ENCODE peak calls at places on chromosomes 5 and 9, in nine cellular contexts. U, I, F, G, L, C, X, Q and B are unnamed samples.

GRCh38 chr9:127557466-127557869 is 54.6 kb upstream of the STXBP1 start:
- DNase-seq in X (no peak), I (peak), G (no peak), C (no peak), F (no peak), U (no peak), Q (no peak), L (no peak), B (no peak)

GRCh38 chr9:106228861-106229260 is 534.5 kb downstream of the TMEM38B start:
- DNase-seq in F (no peak), G (no peak), C (no peak), Q (no peak), U (no peak), L (no peak), I (no peak), X (no peak), B (no peak)

GRCh38 chr5:68285075-68285827 is 69.7 kb downstream of the PIK3R1 start:
- DNase-seq in F (no peak), C (no peak), X (no peak), L (no peak), Q (no peak), G (no peak), I (no peak), U (no peak), B (no peak)

GRCh38 chr9:132768932-132769894 is 98.9 kb downstream of the GTF3C4 start:
- DNase-seq in I (peak), F (peak), G (peak), U (peak), C (peak), Q (peak), X (no peak), L (peak), B (peak)

GRCh38 chr9:137351781-137352501 is 49.9 kb upstream of the NRARP start:
- DNase-seq in G (no peak), Q (no peak), I (no peak), L (no peak), F (no peak), C (no peak), U (no peak), X (no peak), B (no peak)

GRCh38 chr9:121269030-121269887 is 1.3 kb downstream of the GSN start:
- DNase-seq in C (no peak), X (no peak), I (peak), U (no peak), G (no peak), Q (no peak), F (no peak), L (no peak), B (no peak)

GRCh38 chr5:155024015-155024414 is 10.5 kb downstream of the KIF4B start:
- DNase-seq in F (no peak), X (peak), C (no peak), U (no peak), I (no peak), L (no peak), Q (no peak), G (no peak), B (no peak)

GRCh38 chr5:178277866-178278265 is 45.3 kb upstream of the PHYKPL start:
- DNase-seq in I (no peak), U (no peak), F (no peak), Q (no peak), G (no peak), X (no peak), C (no peak), L (no peak), B (no peak)

GRCh38 chr9:120856700-120857099 is 14.0 kb upstream of the PSMD5 start:
- DNase-seq in I (no peak), U (no peak), X (no peak), L (no peak), G (no peak), C (no peak), F (no peak), Q (no peak), B (no peak)

GRCh38 chr5:10562202-10563131 is 1.4 kb upstream of the ANKRD33B start:
- DNase-seq in C (no peak), L (no peak), U (no peak), I (no peak), G (no peak), X (no peak), Q (no peak), F (no peak), B (no peak)

GRCh38 chr5:181133610-181134231 is 2.8 kb upstream of the OR2V1 start:
- DNase-seq in U (no peak), G (peak), I (no peak), C (peak), X (no peak), Q (no peak), L (no peak), F (no peak), B (peak)

GRCh38 chr9:108694191-108694590 is 161.6 kb downstream of the ACTL7B start:
- DNase-seq in F (no peak), U (no peak), L (no peak), Q (no peak), I (no peak), X (no peak), C (no peak), G (no peak), B (no peak)

GRCh38 chr9:18437315-18438200 is 36.4 kb upstream of the ADAMTSL1 start:
- DNase-seq in X (no peak), U (no peak), G (peak), C (no peak), F (no peak), I (peak), L (no peak), Q (no peak), B (no peak)

GRCh38 chr5:133051117-133051546 is 681 bp upstream of the HSPA4 start:
- DNase-seq in C (no peak), I (peak), U (no peak), G (no peak), X (no peak), F (no peak), L (no peak), Q (no peak), B (no peak)

GRCh38 chr5:27944471-27944870 is 906.1 kb upstream of the CDH9 start:
- DNase-seq in F (no peak), I (no peak), L (no peak), C (no peak), U (no peak), Q (no peak), G (peak), X (no peak), B (no peak)

GRCh38 chr5:144469106-144469505 is 298.4 kb downstream of the KCTD16 start:
- DNase-seq in C (no peak), I (no peak), U (no peak), X (no peak), F (no peak), G (no peak), Q (no peak), L (no peak), B (no peak)

GRCh38 chr5:81171769-81172168 is 61.4 kb upstream of the CKMT2 start:
- DNase-seq in X (no peak), U (no peak), C (no peak), L (no peak), F (no peak), G (no peak), Q (no peak), I (no peak), B (peak)

GRCh38 chr5:90557391-90557790 is 1.2 kb upstream of the ADGRV1 start:
- DNase-seq in X (no peak), L (no peak), C (no peak), U (peak), F (no peak), Q (no peak), G (no peak), I (peak), B (no peak)

GRCh38 chr5:174134545-174134944 is 89.0 kb downstream of the NSG2 start:
- DNase-seq in X (no peak), U (no peak), Q (no peak), L (no peak), C (no peak), I (no peak), G (no peak), F (no peak), B (no peak)

GRCh38 chr9:124454791-124455443 is 4.7 kb downstream of the ADGRD2 start:
- DNase-seq in X (no peak), I (no peak), U (no peak), C (no peak), F (no peak), L (no peak), G (no peak), Q (no peak), B (no peak)

GRCh38 chr5:168603776-168604175 is 24.6 kb upstream of the PANK3 start:
- DNase-seq in I (no peak), F (no peak), X (no peak), G (no peak), Q (no peak), U (no peak), C (no peak), L (no peak), B (no peak)

GRCh38 chr5:39503148-39503547 is 78.4 kb upstream of the DAB2 start:
- DNase-seq in F (no peak), L (no peak), U (no peak), Q (no peak), I (no peak), C (no peak), X (no peak), G (no peak), B (no peak)
- H3K27ac ChIP-seq in F (no peak), L (no peak), U (no peak), Q (no peak), I (no peak), C (no peak), X (no peak), G (no peak), B (no peak)

DNA sequence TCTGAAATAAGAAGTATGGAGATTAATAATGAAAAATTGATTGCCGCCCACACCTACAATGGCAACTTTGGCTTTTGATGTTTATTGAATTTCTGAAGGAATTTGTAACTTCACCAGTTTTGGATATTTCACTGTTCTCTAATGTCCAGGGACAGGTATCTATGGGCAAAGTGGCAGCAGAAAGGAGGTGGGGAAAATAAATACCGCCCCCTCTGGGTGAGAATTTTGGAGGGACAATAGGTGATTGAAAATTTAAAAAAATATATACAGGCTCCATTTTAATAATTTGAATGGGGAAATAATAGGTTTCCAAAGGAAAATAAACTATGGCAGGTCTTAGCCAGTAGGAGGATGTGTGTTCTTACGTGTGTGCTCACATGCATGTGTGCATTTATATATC is 1.3 kb downstream of the SCGB3A2 start:
- DNase-seq in X (no peak), G (no peak), C (no peak), U (no peak), Q (no peak), I (no peak), L (no peak), F (no peak), B (no peak)
- H3K27ac ChIP-seq in X (no peak), G (no peak), C (no peak), U (no peak), Q (no peak), I (no peak), L (no peak), F (no peak), B (no peak)

GRCh38 chr5:94009161-94009560 is 267.8 kb upstream of the POU5F2 start:
- DNase-seq in G (no peak), U (no peak), C (no peak), I (no peak), Q (no peak), L (no peak), F (no peak), X (no peak), B (no peak)
- H3K27ac ChIP-seq in G (no peak), U (no peak), C (no peak), I (no peak), Q (no peak), L (no peak), F (no peak), X (no peak), B (no peak)

DNA sequence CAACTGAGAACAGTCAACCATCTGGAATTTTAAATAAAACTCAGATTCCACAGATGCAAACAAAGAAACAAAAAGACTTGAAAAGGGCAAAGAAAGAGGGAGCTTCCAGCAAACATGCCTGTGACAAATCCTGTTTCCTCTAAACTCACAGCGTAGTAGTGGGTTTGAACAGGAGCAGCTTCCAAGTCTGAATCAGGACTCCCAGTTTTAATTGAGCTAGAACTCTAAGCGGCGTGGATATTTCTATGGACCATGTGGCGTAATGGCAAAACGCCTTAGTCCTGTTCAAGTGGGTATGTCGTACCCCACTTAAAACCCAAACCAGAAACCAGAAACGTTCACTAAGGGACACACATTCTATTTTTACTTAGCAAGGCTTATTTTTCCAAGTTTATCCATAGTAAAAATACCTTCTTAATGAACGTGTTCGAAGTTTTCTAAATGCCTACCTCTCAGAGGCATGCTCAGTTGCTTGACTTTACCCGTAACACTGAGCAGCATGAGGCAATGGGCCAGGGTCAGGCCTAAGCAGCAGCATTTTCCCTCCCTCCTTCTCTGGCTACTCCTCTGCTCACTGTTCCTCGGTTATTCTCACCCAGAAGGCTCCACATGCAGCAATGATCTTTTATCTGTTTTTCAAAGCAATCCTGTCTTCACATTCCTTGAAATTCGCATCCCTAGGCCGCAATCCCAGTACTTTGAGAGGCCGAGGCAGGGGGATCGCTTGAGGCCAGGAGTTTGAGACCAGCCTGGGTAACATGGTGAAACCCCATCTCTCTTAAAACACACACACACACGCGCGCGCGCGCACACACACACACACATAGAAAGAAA is 77.9 kb downstream of the FNBP1 start:
- DNase-seq in L (no peak), Q (no peak), F (no peak), U (peak), I (peak), C (no peak), G (peak), X (no peak), B (no peak)
- H3K27ac ChIP-seq in L (peak), Q (no peak), F (peak), U (peak), I (peak), C (peak), G (peak), X (peak), B (no peak)

GRCh38 chr9:33926746-33927485 is 110.0 kb downstream of the UBE2R2 start:
- DNase-seq in Q (no peak), L (no peak), X (no peak), I (no peak), F (no peak), G (no peak), U (no peak), C (no peak), B (no peak)

GRCh38 chr9:33934188-33934878 is 114.4 kb downstream of the UBAP2 start:
- DNase-seq in L (no peak), F (no peak), C (no peak), U (no peak), Q (no peak), I (no peak), X (no peak), G (no peak), B (no peak)

GRCh38 chr9:33932078-33932807 is 115.3 kb downstream of the UBE2R2 start:
- DNase-seq in U (no peak), Q (no peak), X (no peak), C (no peak), F (no peak), I (no peak), L (no peak), G (no peak), B (no peak)

GRCh38 chr9:33927694-33928093 is 110.7 kb downstream of the UBE2R2 start:
- DNase-seq in L (no peak), C (no peak), F (no peak), U (no peak), G (no peak), X (no peak), Q (no peak), I (no peak), B (no peak)

DNA sequence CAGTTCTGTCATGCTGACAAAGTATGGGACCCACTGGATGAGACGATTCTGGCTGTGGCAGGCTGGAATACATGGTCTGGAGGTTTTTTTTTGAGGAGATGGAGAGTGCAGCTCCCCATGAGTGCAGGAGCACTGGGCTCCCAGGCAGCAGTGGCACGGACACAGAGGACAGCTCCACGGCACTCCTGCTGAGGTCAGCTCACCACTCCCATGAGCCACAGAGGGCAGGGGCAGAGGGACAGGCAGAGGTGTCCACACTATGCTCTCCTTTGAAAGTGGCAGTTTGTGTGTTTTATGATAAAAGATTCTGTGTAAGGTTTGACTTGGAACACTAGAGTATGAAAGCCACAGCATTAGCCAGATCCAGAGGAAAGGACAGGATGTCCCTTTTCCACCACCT is 114.4 kb downstream of the UBE2R2 start:
- DNase-seq in G (no peak), I (no peak), X (no peak), L (no peak), U (no peak), C (no peak), Q (no peak), F (no peak), B (no peak)
- H3K27ac ChIP-seq in G (no peak), I (no peak), X (no peak), L (no peak), U (no peak), C (no peak), Q (no peak), F (no peak), B (no peak)

GRCh38 chr9:110153431-110153830 is 54.5 kb downstream of the C9orf152 start:
- DNase-seq in L (no peak), G (no peak), Q (no peak), F (no peak), U (no peak), I (no peak), X (no peak), C (no peak), B (no peak)

GRCh38 chr9:110155744-110156143 is 52.2 kb downstream of the C9orf152 start:
- DNase-seq in X (no peak), U (no peak), L (no peak), G (no peak), Q (no peak), I (no peak), C (no peak), F (no peak), B (no peak)

GRCh38 chr9:110156416-110156815 is 51.5 kb downstream of the C9orf152 start:
- DNase-seq in U (no peak), C (no peak), F (no peak), G (no peak), I (no peak), Q (no peak), X (no peak), L (no peak), B (no peak)

GRCh38 chr9:110148868-110149267 is 59.1 kb downstream of the C9orf152 start:
- DNase-seq in F (no peak), C (no peak), U (no peak), Q (no peak), X (no peak), I (no peak), L (no peak), G (peak), B (no peak)

DNA sequence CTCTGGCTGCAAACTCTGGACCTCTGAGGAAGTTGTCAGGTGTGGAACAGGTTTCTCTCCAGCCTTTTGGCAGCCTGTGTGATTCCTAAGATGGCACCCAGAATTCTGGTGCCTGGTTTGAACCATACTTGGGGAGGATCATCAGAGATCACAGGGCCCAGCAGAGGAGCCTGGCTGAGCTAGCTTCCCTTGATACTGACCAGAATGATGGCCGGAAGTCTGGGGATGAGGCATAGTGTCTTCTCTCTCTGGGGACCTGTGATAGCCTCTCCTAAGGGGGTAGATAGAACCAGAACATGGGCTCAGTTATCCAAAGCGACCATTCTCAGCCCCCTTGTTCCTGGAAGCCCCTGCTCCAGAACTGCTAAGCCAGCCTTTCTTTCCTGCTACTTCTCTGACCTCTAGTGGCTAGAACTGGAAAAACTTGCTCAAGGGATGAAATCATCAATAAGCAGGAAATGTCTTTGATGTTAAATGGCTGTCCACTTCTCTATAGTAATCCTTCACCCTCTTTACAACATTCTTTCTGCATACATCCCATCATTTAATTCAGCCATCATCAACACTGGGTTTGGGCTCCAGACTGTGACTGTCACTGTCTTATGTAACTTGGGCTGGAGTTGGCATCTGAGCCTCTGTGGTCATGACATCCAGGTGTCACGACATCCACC is 55.1 kb downstream of the C9orf152 start:
- DNase-seq in U (peak), I (peak), C (peak), Q (no peak), F (no peak), L (no peak), X (no peak), G (peak), B (no peak)
- H3K27ac ChIP-seq in U (no peak), I (no peak), C (peak), Q (no peak), F (no peak), L (no peak), X (no peak), G (no peak), B (no peak)

DNA sequence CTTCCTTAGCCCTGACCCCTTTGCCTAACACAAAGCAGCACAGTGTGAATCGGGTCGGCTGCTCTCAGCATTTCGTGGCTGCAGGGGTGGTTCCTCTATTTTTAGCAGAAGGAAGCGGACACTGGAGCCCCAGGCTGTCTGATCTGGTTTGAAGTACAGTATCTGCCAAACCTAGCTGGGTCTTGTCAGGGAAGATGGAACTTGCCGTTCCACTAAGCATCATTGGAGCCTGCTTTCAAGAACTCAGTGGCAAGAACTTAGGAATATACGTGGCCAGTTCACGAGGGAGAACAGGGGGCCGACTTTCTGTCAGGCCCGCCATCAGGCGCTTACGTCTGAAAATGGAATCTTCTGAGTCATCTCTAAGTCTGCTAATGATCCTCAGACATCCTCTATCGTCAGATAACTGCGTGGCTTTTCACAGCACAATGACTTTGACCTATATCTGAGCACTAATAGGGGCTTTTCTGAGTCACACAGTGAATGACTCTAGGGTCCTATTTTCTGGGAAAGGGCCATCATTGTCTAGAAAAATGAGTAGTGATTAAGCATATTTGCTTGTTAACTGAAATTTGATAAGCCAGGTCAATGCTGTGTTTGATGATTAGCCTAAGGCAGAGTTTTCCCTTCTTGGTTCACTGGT is 43.3 kb upstream of the NCS1 start:
- DNase-seq in F (peak), U (no peak), L (peak), X (peak), C (no peak), Q (peak), I (no peak), G (peak), B (no peak)
- H3K27ac ChIP-seq in F (peak), U (no peak), L (peak), X (peak), C (no peak), Q (peak), I (no peak), G (peak), B (no peak)

GRCh38 chr5:179596421-179596820 is 27.1 kb downstream of the HNRNPH1 start:
- DNase-seq in Q (no peak), U (no peak), X (no peak), C (no peak), L (no peak), F (no peak), G (no peak), I (no peak), B (no peak)
- H3K27ac ChIP-seq in Q (no peak), U (no peak), X (no peak), C (no peak), L (no peak), F (no peak), G (no peak), I (no peak), B (no peak)